ENCODE peak calls at places on chromosome 10, in five cellular contexts. B is vagina, K is upper lobe of left lung, P is stomach, X is uterus. M is an unnamed sample.

GRCh38 chr10:96124230-96125141 is 5.6 kb upstream of the ZNF518A start:
- DNase-seq in P (peak), K (peak), B (no peak), X (no peak), M (peak)

GRCh38 chr10:16804123-16804522 is 13.1 kb downstream of the RSU1 start:
- DNase-seq in P (no peak), K (no peak), X (no peak), B (no peak), M (no peak)

GRCh38 chr10:106734220-106734619 is 430.3 kb downstream of the SORCS1 start:
- DNase-seq in P (no peak), X (no peak), K (no peak), B (no peak), M (no peak)

GRCh38 chr10:133257489-133258065 is 19.1 kb downstream of the ADAM8 start:
- DNase-seq in X (peak), B (no peak), K (peak), P (peak), M (peak)

GRCh38 chr10:28914721-28915120 is 237.4 kb downstream of the BAMBI start:
- DNase-seq in K (no peak), X (no peak), B (no peak), P (no peak), M (no peak)

GRCh38 chr10:128000660-128001059 is 93.8 kb downstream of the PTPRE start:
- DNase-seq in B (no peak), K (peak), X (no peak), P (no peak), M (no peak)

GRCh38 chr10:61283066-61283465 is 170.1 kb downstream of the TMEM26 start:
- DNase-seq in X (no peak), P (no peak), K (no peak), B (no peak), M (no peak)

GRCh38 chr10:82981137-82981723 is 1106.2 kb downstream of the NRG3 start:
- DNase-seq in X (no peak), K (no peak), B (no peak), P (no peak), M (no peak)

GRCh38 chr10:22010973-22011408 is 7.5 kb upstream of the DNAJC1 start:
- DNase-seq in K (no peak), B (no peak), X (no peak), P (no peak), M (no peak)

GRCh38 chr10:50614444-50615137 is 9.2 kb downstream of the SGMS1 start:
- DNase-seq in K (peak), P (peak), X (no peak), B (no peak), M (no peak)

GRCh38 chr10:81696609-81697388 is 178.2 kb upstream of the NRG3 start:
- DNase-seq in K (no peak), B (no peak), X (no peak), P (no peak), M (peak)

GRCh38 chr10:79482721-79483120 is 29.6 kb upstream of the EIF5AL1 start:
- DNase-seq in X (no peak), B (no peak), K (no peak), P (no peak), M (no peak)

GRCh38 chr10:95277614-95278013 is 13.2 kb downstream of the PDLIM1 start:
- DNase-seq in X (no peak), K (no peak), B (no peak), P (no peak), M (no peak)

GRCh38 chr10:131002031-131002861 is 309.3 kb downstream of the TCERG1L start:
- DNase-seq in K (no peak), B (peak), P (no peak), X (no peak), M (peak)

GRCh38 chr10:29041512-29042150 is 247.2 kb upstream of the LYZL1 start:
- DNase-seq in X (no peak), K (no peak), B (no peak), P (no peak), M (no peak)

GRCh38 chr10:110643670-110644597 is at the start of gene RBM20:
- DNase-seq in P (no peak), B (no peak), K (no peak), X (no peak), M (peak)

GRCh38 chr10:93023013-93023650 is 37.5 kb upstream of the CYP26C1 start:
- DNase-seq in X (no peak), B (no peak), K (no peak), P (no peak), M (no peak)

GRCh38 chr10:58588673-58589265 is 76.1 kb downstream of the BICC1 start:
- DNase-seq in P (no peak), B (no peak), X (no peak), K (no peak), M (peak)

GRCh38 chr10:130401860-130402765 is 265.9 kb downstream of the GLRX3 start:
- DNase-seq in X (no peak), K (no peak), B (peak), P (no peak), M (no peak)

GRCh38 chr10:62912086-62912485 is 95.9 kb upstream of the EGR2 start:
- DNase-seq in P (no peak), B (no peak), X (no peak), K (no peak), M (no peak)

GRCh38 chr10:113086282-113086681 is 136.2 kb downstream of the TCF7L2 start:
- DNase-seq in B (no peak), X (no peak), K (no peak), P (no peak), M (no peak)

GRCh38 chr10:94103902-94104301 is 110.2 kb downstream of the PLCE1 start:
- DNase-seq in P (no peak), B (no peak), K (no peak), X (no peak), M (no peak)

GRCh38 chr10:103765168-103765567 is 90.2 kb downstream of the SH3PXD2A start:
- DNase-seq in P (no peak), X (no peak), B (no peak), K (no peak), M (no peak)

GRCh38 chr10:114856544-114857287 is 35.1 kb downstream of the FHIP2A start:
- DNase-seq in P (no peak), B (no peak), X (no peak), K (no peak), M (no peak)

GRCh38 chr10:129849853-129850252 is 114.2 kb downstream of the EBF3 start:
- DNase-seq in K (no peak), P (no peak), B (no peak), X (no peak), M (no peak)

GRCh38 chr10:97503413-97503812 is 4.7 kb downstream of the UBTD1 start:
- DNase-seq in K (no peak), B (no peak), X (no peak), P (no peak), M (no peak)

GRCh38 chr10:103612462-103613365 is 119.2 kb downstream of the NEURL1 start:
- DNase-seq in K (peak), X (no peak), B (no peak), P (no peak), M (no peak)

GRCh38 chr10:14016011-14016536 is 314.6 kb downstream of the FRMD4A start:
- DNase-seq in X (peak), B (no peak), K (peak), P (no peak), M (no peak)

GRCh38 chr10:113550365-113550764 is 2.5 kb upstream of the HABP2 start:
- DNase-seq in P (no peak), K (no peak), B (no peak), X (no peak), M (no peak)

GRCh38 chr10:132616170-132616994 is 78.8 kb downstream of the INPP5A start:
- DNase-seq in B (no peak), K (no peak), X (no peak), P (no peak), M (no peak)

GRCh38 chr10:3503299-3503698 is 281.7 kb downstream of the KLF6 start:
- DNase-seq in B (no peak), X (no peak), P (no peak), K (no peak), M (peak)

GRCh38 chr10:129888784-129889616 is 75.1 kb downstream of the EBF3 start:
- DNase-seq in B (no peak), P (no peak), X (no peak), K (no peak), M (peak)

GRCh38 chr10:5530412-5530806 is 5.6 kb downstream of the CALML3 start:
- DNase-seq in P (peak), K (peak), B (no peak), X (no peak), M (no peak)

GRCh38 chr10:78664929-78665525 is 403.7 kb upstream of the ZMIZ1 start:
- DNase-seq in B (no peak), K (no peak), P (no peak), X (no peak), M (peak)

GRCh38 chr10:78255796-78256638 is 222.4 kb downstream of the RPS24 start:
- DNase-seq in P (peak), B (no peak), X (peak), K (peak), M (peak)

GRCh38 chr10:127024655-127025054 is 119.4 kb downstream of the DOCK1 start:
- DNase-seq in B (no peak), K (peak), X (peak), P (no peak), M (no peak)

DNA sequence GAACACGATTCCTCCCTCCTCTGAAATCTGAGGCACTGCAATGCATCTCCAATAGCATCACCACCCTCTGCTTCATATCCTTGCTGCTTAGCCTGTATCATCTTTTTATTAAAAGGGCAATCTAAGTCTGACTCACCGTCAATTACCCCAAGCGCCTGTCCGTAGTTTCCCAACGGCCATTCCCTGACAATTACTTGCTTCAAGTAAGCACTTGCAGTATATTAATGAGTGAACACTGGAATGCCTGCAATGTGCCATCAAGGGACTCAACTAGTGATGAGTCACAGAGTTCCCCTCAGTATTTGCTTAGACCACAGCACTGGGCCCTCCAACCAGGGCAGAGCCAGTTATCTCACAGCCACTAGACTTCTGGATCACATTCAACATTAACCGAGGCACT is 19.5 kb upstream of the PPP1R3C start:
- DNase-seq in P (no peak), X (no peak), K (no peak), B (no peak), M (no peak)
- TF ChIP-seq POLR2A in P (no peak), X (no peak), K (no peak), B (no peak), M (no peak)

GRCh38 chr10:71818674-71819260 is 32.3 kb downstream of the PSAP start:
- DNase-seq in K (no peak), B (no peak), X (no peak), P (no peak), M (no peak)
- TF ChIP-seq POLR2A in K (no peak), B (no peak), X (no peak), P (no peak), M (no peak)

GRCh38 chr10:52020702-52021101 is 293.4 kb upstream of the DKK1 start:
- DNase-seq in B (no peak), X (no peak), P (no peak), K (no peak), M (no peak)

GRCh38 chr10:52019078-52019644 is 294.9 kb upstream of the DKK1 start:
- DNase-seq in K (no peak), X (no peak), P (no peak), B (no peak), M (no peak)

GRCh38 chr10:52019656-52020055 is 294.4 kb upstream of the DKK1 start:
- DNase-seq in X (no peak), K (no peak), B (no peak), P (no peak), M (no peak)
- TF ChIP-seq POLR2A in X (no peak), K (no peak), B (no peak), P (no peak), M (no peak)

DNA sequence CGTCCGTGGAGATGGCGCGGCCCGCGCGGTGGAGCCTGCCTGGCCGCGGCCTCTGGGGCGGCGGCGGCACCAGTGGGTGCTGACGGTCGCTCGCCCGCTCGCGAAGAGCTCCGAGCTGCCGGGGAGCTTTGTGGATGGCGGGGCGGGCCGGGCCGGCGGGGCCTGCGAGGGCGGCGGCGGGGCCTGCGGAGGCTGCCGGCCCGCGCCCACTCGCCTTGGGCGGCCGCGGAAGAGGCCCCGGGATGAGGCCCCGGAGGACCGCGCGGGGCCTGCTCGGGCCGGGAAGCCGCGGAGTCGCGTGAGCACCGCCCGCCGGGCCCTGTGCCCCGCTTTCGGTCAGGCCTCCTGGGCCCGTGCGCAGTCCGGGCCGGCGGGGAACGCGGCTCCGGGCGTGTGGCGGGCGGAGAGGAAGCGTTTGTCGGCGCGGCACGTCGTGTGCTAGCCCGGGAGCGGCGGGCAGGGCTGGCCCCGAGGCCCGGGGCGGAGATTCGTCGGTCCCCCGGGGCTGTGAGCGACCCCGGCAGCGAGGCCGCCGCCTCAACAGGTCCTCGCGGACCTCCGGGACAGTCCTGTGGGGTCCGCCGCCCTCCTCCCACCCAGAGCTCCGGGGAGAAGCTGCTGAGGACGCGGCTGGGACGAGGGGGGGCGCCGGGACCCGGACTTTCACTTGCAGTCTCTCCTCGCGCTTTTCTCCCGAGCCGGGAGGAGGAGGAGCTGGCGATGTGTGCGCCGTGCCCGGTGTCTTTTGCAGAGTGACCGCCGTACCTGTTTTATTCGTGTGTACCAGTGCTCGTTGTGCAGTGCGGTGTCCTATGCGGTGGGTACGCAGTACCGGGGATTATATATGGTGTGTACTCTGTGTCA is 578 bp downstream of the ZMYND11 start:
- DNase-seq in K (peak), X (peak), B (no peak), P (peak), M (peak)
- TF ChIP-seq POLR2A in K (peak), X (peak), B (no peak), P (no peak), M (no peak)

GRCh38 chr10:86354761-86355540 is 11.6 kb downstream of the GRID1 start:
- DNase-seq in P (no peak), X (no peak), B (no peak), K (no peak), M (no peak)

GRCh38 chr10:86357041-86357440 is 9.6 kb downstream of the GRID1 start:
- DNase-seq in X (no peak), B (no peak), P (no peak), K (no peak), M (no peak)

GRCh38 chr10:86353506-86354485 is 12.8 kb downstream of the GRID1 start:
- DNase-seq in P (no peak), X (no peak), K (no peak), B (no peak), M (no peak)

GRCh38 chr10:86356306-86356705 is 10.3 kb downstream of the GRID1 start:
- DNase-seq in X (no peak), P (no peak), K (no peak), B (no peak), M (no peak)

GRCh38 chr10:86355571-86356038 is 11.0 kb downstream of the GRID1 start:
- DNase-seq in K (peak), X (no peak), B (no peak), P (no peak), M (peak)
- TF ChIP-seq POLR2A in K (no peak), X (no peak), B (no peak), P (no peak), M (no peak)

GRCh38 chr10:42781893-42782445 is 626 bp upstream of the BMS1 start:
- DNase-seq in B (no peak), K (no peak), P (no peak), X (peak), M (peak)

GRCh38 chr10:42783181-42783549 is 570 bp downstream of the BMS1 start:
- DNase-seq in B (no peak), X (no peak), P (no peak), K (peak), M (peak)

GRCh38 chr10:42785759-42786158 is 3.2 kb downstream of the BMS1 start:
- DNase-seq in K (no peak), X (no peak), B (no peak), P (no peak), M (no peak)

GRCh38 chr10:42780456-42780855 is 2.1 kb upstream of the BMS1 start:
- DNase-seq in X (no peak), K (no peak), P (no peak), B (no peak), M (no peak)

GRCh38 chr10:42782446-42783180 is at the start of gene BMS1:
- DNase-seq in X (peak), B (no peak), P (peak), K (peak), M (peak)
- TF ChIP-seq POLR2A in X (peak), B (peak), P (no peak), K (peak), M (no peak)

GRCh38 chr10:71681977-71682376 is 37.6 kb downstream of the C10orf105 start:
- DNase-seq in K (no peak), X (no peak), P (no peak), B (no peak), M (no peak)

GRCh38 chr10:71677261-71677660 is 42.3 kb downstream of the C10orf105 start:
- DNase-seq in B (no peak), P (no peak), K (no peak), X (no peak), M (no peak)

GRCh38 chr10:71678057-71678805 is 41.3 kb downstream of the C10orf105 start:
- DNase-seq in P (no peak), X (no peak), B (no peak), K (no peak), M (no peak)

GRCh38 chr10:71683301-71683700 is 36.3 kb downstream of the C10orf105 start:
- DNase-seq in K (no peak), P (no peak), B (no peak), X (no peak), M (no peak)

GRCh38 chr10:71679425-71679824 is 40.2 kb downstream of the C10orf105 start:
- DNase-seq in P (no peak), K (no peak), B (no peak), X (no peak), M (no peak)
- TF ChIP-seq POLR2A in P (no peak), K (no peak), B (no peak), X (no peak), M (no peak)

GRCh38 chr10:124649209-124649608 is 95.0 kb downstream of the FAM53B start:
- DNase-seq in B (no peak), X (peak), K (no peak), P (no peak), M (peak)

GRCh38 chr10:124647421-124648130 is 96.6 kb downstream of the FAM53B start:
- DNase-seq in K (peak), P (peak), B (no peak), X (no peak), M (peak)

GRCh38 chr10:124646483-124647352 is 97.5 kb downstream of the FAM53B start:
- DNase-seq in B (no peak), K (peak), P (peak), X (peak), M (peak)

GRCh38 chr10:124648738-124649137 is 95.4 kb downstream of the FAM53B start:
- DNase-seq in B (no peak), P (peak), X (peak), K (peak), M (peak)

DNA sequence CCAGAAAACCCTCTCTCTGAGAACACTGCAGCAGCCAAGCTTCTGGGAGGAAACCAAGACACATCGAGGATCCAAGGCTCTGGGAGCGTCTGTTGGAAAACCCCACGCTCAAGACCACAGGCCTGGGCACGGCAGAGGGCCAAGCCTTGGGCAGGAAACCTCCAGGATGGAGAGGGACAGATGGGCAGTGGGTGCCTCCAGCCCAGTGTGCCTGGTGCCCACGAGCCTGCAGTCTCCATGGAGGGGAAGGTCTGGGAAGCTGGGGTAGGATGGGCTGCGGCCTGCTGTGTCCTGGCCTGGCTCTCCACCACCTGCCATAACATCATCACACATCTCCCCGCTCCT is 96.1 kb downstream of the FAM53B start:
- DNase-seq in P (no peak), X (no peak), K (no peak), B (no peak), M (no peak)
- TF ChIP-seq POLR2A in P (no peak), X (no peak), K (no peak), B (no peak), M (no peak)